ENCODE peak calls at places on chromosome 16, in eight cellular contexts. A is Peyer's patch, G is body of pancreas, J is K562, C is gastrocnemius medialis, T is transverse colon, O is prostate gland, S is breast epithelium. E is an unnamed sample.

GRCh38 chr16:89827383-89828198 is 684 bp upstream of the SPIRE2 start:
- DNase-seq in S (peak; percentile 75), O (peak; percentile 46), C (no peak), A (no peak), G (peak; percentile 45), J (no peak), T (peak; percentile 72), E (no peak)

GRCh38 chr16:71894229-71894920 is 956 bp upstream of the IST1 start:
- DNase-seq in S (peak; percentile 57), O (peak; percentile 51), A (peak; percentile 59), G (peak; percentile 42), T (peak; percentile 53), C (peak; percentile 50), J (no peak), E (no peak)

GRCh38 chr16:68281368-68282063 is 17.2 kb downstream of the SLC7A6 start:
- DNase-seq in T (no peak), C (no peak), A (no peak), G (no peak), J (no peak), O (no peak), S (no peak), E (no peak)

GRCh38 chr16:26598989-26599785 is 467.5 kb upstream of the C16orf82 start:
- DNase-seq in O (no peak), J (no peak), G (no peak), T (no peak), A (no peak), C (no peak), S (no peak), E (no peak)

GRCh38 chr16:69481901-69482341 is 57.5 kb downstream of the CYB5B start:
- DNase-seq in C (peak; percentile 81), O (peak; percentile 93), S (peak; percentile 84), A (no peak), G (peak; percentile 45), J (peak; percentile 37), T (peak; percentile 31), E (no peak)

GRCh38 chr16:70687671-70688265 is 1.9 kb upstream of the MTSS2 start:
- DNase-seq in S (no peak), T (no peak), A (no peak), J (no peak), C (no peak), O (no peak), G (no peak), E (no peak)

GRCh38 chr16:10428433-10429168 is 42.7 kb downstream of the ATF7IP2 start:
- DNase-seq in S (no peak), J (no peak), A (no peak), T (no peak), G (no peak), C (no peak), O (no peak), E (no peak)

GRCh38 chr16:29974291-29975133 is 844 bp downstream of the TAOK2 start:
- DNase-seq in O (no peak), T (peak; percentile 35), J (peak; percentile 49), G (no peak), A (no peak), S (no peak), C (no peak), E (no peak)

GRCh38 chr16:89363621-89364393 is 126.6 kb downstream of the ANKRD11 start:
- DNase-seq in S (no peak), T (peak; percentile 51), O (no peak), A (peak; percentile 37), G (peak; percentile 47), J (no peak), C (no peak), E (no peak)

GRCh38 chr16:760498-761343 is at the start of gene MSLN:
- DNase-seq in T (no peak), O (no peak), C (no peak), A (no peak), S (no peak), G (no peak), J (no peak), E (no peak)

GRCh38 chr16:68319185-68319908 is 8.5 kb downstream of the PRMT7 start:
- DNase-seq in J (no peak), O (no peak), A (no peak), T (no peak), S (no peak), G (no peak), C (no peak), E (no peak)

GRCh38 chr16:30991052-30991451 is 6.0 kb downstream of the HSD3B7 start:
- DNase-seq in O (no peak), S (no peak), A (no peak), T (no peak), C (no peak), G (no peak), J (no peak), E (no peak)

GRCh38 chr16:74480150-74481029 is 59.1 kb upstream of the CLEC18B start:
- DNase-seq in O (peak; percentile 83), T (peak; percentile 86), C (peak; percentile 5), J (peak; percentile 19), G (no peak), A (no peak), S (peak; percentile 79), E (no peak)

GRCh38 chr16:193441-193840 is 13.2 kb downstream of the HBQ1 start:
- DNase-seq in C (no peak), G (no peak), T (no peak), A (no peak), J (no peak), S (no peak), O (no peak), E (no peak)

GRCh38 chr16:66591018-66591417 is 11.8 kb downstream of the CMTM2 start:
- DNase-seq in G (no peak), A (no peak), J (no peak), T (no peak), C (no peak), O (no peak), S (no peak), E (no peak)

GRCh38 chr16:15739940-15740339 is 89.9 kb downstream of the NDE1 start:
- DNase-seq in C (no peak), G (no peak), S (no peak), A (no peak), T (no peak), J (no peak), O (no peak), E (no peak)

GRCh38 chr16:50509521-50510341 is 38.5 kb upstream of the NKD1 start:
- DNase-seq in J (peak; percentile 51), C (no peak), A (peak; percentile 29), G (peak; percentile 19), O (no peak), T (peak; percentile 20), S (no peak), E (no peak)

GRCh38 chr16:64641343-64641742 is 480.5 kb downstream of the CDH11 start:
- DNase-seq in T (no peak), O (no peak), S (no peak), A (no peak), C (no peak), G (no peak), J (no peak), E (no peak)

GRCh38 chr16:69107311-69107962 is 2.0 kb downstream of the HAS3 start:
- DNase-seq in G (peak; percentile 45), J (no peak), T (peak; percentile 72), S (no peak), O (no peak), C (no peak), A (no peak), E (no peak)

GRCh38 chr16:4663756-4664465 is 29.5 kb upstream of the NUDT16L1 start:
- DNase-seq in G (no peak), T (peak; percentile 53), J (no peak), S (no peak), C (peak; percentile 45), O (no peak), A (no peak), E (no peak)

GRCh38 chr16:83728518-83728917 is 79.3 kb upstream of the HSBP1 start:
- DNase-seq in T (no peak), S (no peak), C (no peak), A (no peak), G (no peak), J (no peak), O (peak; percentile 32), E (no peak)

DNA sequence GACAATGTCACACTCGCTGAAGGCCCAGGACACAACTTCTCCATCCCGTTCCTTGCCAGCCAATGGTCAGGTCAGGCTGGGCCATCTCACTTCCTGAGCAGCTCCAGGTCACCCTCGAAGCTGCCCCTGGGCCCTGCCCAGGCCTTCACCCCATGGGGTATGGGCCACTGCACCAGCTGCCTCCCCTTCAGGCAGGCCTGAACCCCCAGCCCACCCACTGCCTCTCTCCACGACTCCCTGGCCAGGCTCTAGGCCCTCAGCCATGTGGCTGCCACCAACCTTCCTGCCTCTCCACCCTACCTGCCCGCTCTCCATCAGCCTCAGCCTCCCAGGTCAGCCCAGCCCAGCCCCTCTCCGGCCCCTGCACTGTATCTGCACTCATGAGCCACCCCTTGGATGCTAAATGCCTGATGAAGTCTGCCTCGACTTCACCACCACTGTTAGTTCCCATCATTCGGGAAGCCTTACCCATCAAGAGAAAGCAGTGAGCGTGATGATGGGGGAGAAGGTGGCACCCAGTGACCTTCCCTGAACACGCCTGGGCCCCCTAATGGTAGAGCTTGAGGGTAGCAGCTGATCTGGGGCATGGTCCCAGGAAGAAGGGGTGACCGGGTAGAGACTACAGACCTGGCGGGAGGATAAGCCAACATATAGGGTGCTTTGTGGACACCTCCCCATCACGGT is 30.9 kb upstream of the C16orf95 start:
- DNase-seq in T (no peak), O (no peak), A (no peak), J (no peak), C (no peak), S (no peak), G (no peak), E (no peak)
- TF ChIP-seq POLR2A in T (no peak), O (no peak), A (no peak), J (no peak), C (no peak), S (no peak), G (no peak), E (no peak)

GRCh38 chr16:57999366-57999970 is 1.0 kb downstream of the ZNF319 start:
- DNase-seq in T (no peak), G (no peak), C (no peak), J (no peak), A (peak; percentile 23), O (no peak), S (no peak), E (no peak)
- TF ChIP-seq CTCF in T (no peak), G (no peak), C (no peak), J (no peak), A (peak; percentile 10), O (no peak), S (no peak), E (no peak)

DNA sequence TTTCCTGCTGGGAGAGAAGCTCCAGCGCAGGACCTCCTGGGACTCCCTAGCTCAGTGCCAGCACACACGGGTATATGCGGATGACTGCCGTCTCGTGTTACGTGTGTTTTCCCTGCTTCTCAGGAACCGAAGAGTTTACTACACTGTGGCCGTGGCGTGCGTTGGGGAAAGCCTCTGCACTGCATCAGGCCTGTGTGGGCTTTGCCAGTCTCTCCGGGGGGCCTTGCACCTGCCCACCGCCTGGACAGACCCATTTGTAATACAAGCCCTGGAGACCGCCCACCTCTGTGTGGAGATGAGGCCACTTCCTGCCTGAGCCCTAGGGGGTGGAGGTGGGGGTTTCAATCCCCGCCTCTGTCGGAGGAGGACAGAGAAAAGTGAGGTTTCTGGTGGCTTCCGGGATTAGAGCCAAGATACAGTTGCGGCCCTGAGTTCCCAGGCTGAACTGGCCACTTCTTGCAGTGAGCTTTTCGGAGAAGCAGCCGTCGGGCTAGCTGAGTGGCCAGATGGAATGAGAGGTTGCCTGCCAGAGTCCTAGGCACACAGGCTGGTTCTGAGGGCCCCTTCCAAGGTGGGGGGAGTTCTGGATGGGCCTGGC is 43.4 kb upstream of the GSE1 start:
- DNase-seq in C (no peak), T (peak; percentile 68), G (peak; percentile 39), O (no peak), J (peak; percentile 69), A (peak; percentile 71), S (no peak), E (no peak)
- TF ChIP-seq POLR2A in C (no peak), T (no peak), G (peak; percentile 31), O (no peak), J (peak; percentile 84), A (no peak), S (no peak), E (no peak)

GRCh38 chr16:62638964-62639861 is 603.0 kb upstream of the CDH8 start:
- DNase-seq in T (no peak), O (no peak), C (no peak), G (no peak), J (no peak), A (no peak), S (no peak), E (no peak)
- TF ChIP-seq CTCF in T (no peak), O (no peak), C (no peak), G (no peak), J (no peak), A (no peak), S (no peak), E (no peak)

E was measured in esophagus squamous epithelium.